ENCODE peak calls at places on chromosomes 4 and X, in seven cellular contexts. Z is HepG2, U is stomach, V is K562, X is GM23338, L is SK-N-SH, W is suprapubic skin. M is an unnamed sample.

GRCh38 chr4:184100297-184100885 is 117.3 kb downstream of the ENPP6 start:
- DNase-seq in Z (no peak), U (peak; percentile 58), V (peak; percentile 71), X (peak; percentile 67), L (peak; percentile 93), W (no peak), M (no peak)

GRCh38 chr4:2932951-2933565 is 30.1 kb downstream of the NOP14 start:
- DNase-seq in Z (no peak), U (peak; percentile 38), V (no peak), X (no peak), L (peak; percentile 72), W (peak; percentile 80), M (no peak)

GRCh38 chrX:14497184-14497666 is 32.1 kb upstream of the GLRA2 start:
- DNase-seq in Z (no peak), U (no peak), V (no peak), X (no peak), L (no peak), W (no peak), M (no peak)

GRCh38 chr4:117134386-117134785 is 49.0 kb upstream of the TRAM1L1 start:
- DNase-seq in Z (peak; percentile 20), U (no peak), V (no peak), X (peak; percentile 76), L (peak; percentile 30), W (no peak), M (peak; percentile 70)

GRCh38 chrX:136797787-136798186 is 17.1 kb upstream of the ARHGEF6 start:
- DNase-seq in Z (no peak), U (no peak), V (no peak), X (peak; percentile 9), L (no peak), W (no peak), M (no peak)

GRCh38 chrX:133053854-133054565 is 42.9 kb downstream of the USP26 start:
- DNase-seq in Z (no peak), U (no peak), V (no peak), X (peak; percentile 6), L (no peak), W (no peak), M (no peak)

GRCh38 chr4:43718369-43718768 is 730.2 kb downstream of the KCTD8 start:
- DNase-seq in Z (no peak), U (no peak), V (no peak), X (no peak), L (no peak), W (no peak), M (no peak)

GRCh38 chr4:53563824-53564223 is 27.5 kb downstream of the LNX1 start:
- DNase-seq in Z (no peak), U (no peak), V (no peak), X (no peak), L (no peak), W (no peak), M (no peak)

GRCh38 chr4:41297832-41298231 is 41.1 kb downstream of the UCHL1 start:
- DNase-seq in Z (no peak), U (no peak), V (no peak), X (no peak), L (no peak), W (no peak), M (no peak)

GRCh38 chr4:39732728-39733127 is 34.8 kb downstream of the UBE2K start:
- DNase-seq in Z (no peak), U (no peak), V (no peak), X (no peak), L (no peak), W (no peak), M (peak; percentile 10)

GRCh38 chr4:76968937-76969336 is 19.4 kb downstream of the SEPTIN11 start:
- DNase-seq in Z (no peak), U (no peak), V (no peak), X (no peak), L (no peak), W (no peak), M (no peak)
- H3K27ac ChIP-seq in Z (no peak overlapping the region), U (no peak overlapping the region), V (no peak overlapping the region), X (no peak overlapping the region), L (no peak overlapping the region), W (peak overlapping the region; percentile 14), M (no peak overlapping the region)

DNA sequence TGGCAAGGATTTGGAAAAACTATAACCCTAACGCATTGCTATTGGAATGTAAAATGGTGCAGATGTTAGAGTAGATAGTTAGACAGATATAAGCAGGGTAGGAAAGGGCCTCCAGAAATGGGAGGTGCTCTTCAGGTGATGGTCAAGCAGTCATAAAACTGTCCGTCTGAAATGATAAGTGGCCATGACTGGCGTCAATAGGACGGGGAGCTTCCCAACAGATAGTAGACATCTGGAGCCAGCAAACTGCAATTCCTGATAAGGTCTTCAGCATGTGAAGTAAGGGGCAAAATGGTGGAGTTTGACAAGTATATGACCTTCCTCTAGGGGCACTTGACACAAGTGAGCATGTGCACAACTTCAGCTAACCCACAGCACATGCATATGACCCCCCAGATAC is 250.4 kb downstream of the MAGEB5 start:
- DNase-seq in Z (no peak), U (no peak), V (no peak), X (no peak), L (no peak), W (no peak), M (no peak)
- TF ChIP-seq POLR2AphosphoS5 in Z (no peak), U (no peak), V (no peak), X (no peak), L (no peak), W (no peak), M (no peak)

GRCh38 chrX:11363069-11363594 is 69.9 kb downstream of the AMELX start:
- DNase-seq in Z (no peak), U (no peak), V (no peak), X (no peak), L (no peak), W (no peak), M (no peak)
- H3K27ac ChIP-seq in Z (no peak overlapping the region), U (no peak overlapping the region), V (no peak overlapping the region), X (no peak overlapping the region), L (no peak overlapping the region), W (no peak overlapping the region), M (no peak overlapping the region)

DNA sequence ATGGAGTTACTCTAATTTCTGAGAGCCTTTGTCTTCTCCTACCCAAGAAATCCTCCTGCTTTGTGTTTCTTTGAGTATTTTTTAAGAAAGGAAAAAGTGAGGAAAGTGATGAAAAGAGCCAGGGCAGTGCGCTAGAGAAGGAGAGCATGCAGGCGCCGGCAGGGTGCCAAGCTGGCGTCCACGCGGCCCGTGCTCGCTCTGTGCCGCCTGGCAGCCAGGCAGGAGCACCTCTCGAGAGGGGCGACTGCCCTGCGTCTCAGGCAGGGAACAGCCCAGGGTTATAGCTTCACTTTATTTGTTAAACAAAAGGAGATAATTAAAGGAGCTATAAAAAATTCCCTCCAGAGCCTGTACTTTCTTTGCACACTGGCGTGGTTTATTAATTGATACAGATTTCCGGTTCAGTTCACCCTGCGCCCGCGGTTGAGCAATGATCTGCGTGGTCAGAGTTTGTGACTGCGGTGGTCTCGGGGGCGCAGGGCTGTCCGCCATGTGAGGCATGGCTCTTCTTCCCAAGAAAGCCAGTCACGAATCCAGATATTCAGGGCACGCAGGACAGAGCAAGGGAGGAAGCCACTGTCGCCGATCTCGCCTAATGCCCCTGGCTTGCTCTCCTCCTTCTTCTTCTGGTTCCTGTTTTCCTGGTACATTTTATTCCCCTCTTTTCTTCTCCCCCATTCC is 110.7 kb upstream of the PAQR3 start:
- DNase-seq in Z (no peak), U (no peak), V (no peak), X (peak; percentile 10), L (peak; percentile 24), W (no peak), M (no peak)
- TF ChIP-seq POLR2AphosphoS5 in Z (no peak), U (no peak), V (no peak), X (no peak), L (no peak), W (no peak), M (no peak)

M was measured in SK-N-MC.